ENCODE peak calls at places on chromosomes 12 and 14, in five cellular contexts. S, G, R, M and C are unnamed samples.

GRCh38 chr12:70606001-70606400 is 31.2 kb downstream of the PTPRB start:
- DNase-seq in R (no peak), G (no peak), M (no peak), S (no peak), C (no peak)

GRCh38 chr14:82345149-82345548 is 811.5 kb upstream of the SEL1L start:
- DNase-seq in G (no peak), S (no peak), M (no peak), R (no peak), C (no peak)

GRCh38 chr12:52042706-52043385 is 8.4 kb upstream of the NR4A1 start:
- DNase-seq in M (peak), R (no peak), S (no peak), G (no peak), C (no peak)

GRCh38 chr14:76152333-76152681 is 585 bp downstream of the GPATCH2L start:
- DNase-seq in S (peak), M (peak), R (peak), G (peak), C (no peak)

GRCh38 chr12:122949405-122949804 is 16.9 kb downstream of the ABCB9 start:
- DNase-seq in S (no peak), R (no peak), M (no peak), G (no peak), C (no peak)

GRCh38 chr12:84874125-84874824 is 38.3 kb downstream of the SLC6A15 start:
- DNase-seq in S (no peak), M (peak), G (no peak), R (no peak), C (no peak)

GRCh38 chr12:51921017-51921725 is 13.9 kb downstream of the ACVRL1 start:
- DNase-seq in R (no peak), S (peak), M (no peak), G (no peak), C (no peak)

GRCh38 chr12:108629824-108630476 is 3.7 kb downstream of the SELPLG start:
- DNase-seq in M (peak), S (no peak), R (no peak), G (no peak), C (no peak)

GRCh38 chr14:47442206-47442605 is 233.2 kb downstream of the MDGA2 start:
- DNase-seq in M (peak), R (no peak), G (no peak), S (peak), C (peak)

GRCh38 chr14:71733210-71733883 is 198.9 kb upstream of the RGS6 start:
- DNase-seq in M (no peak), S (no peak), G (no peak), R (no peak), C (no peak)

GRCh38 chr14:91417983-91418386 is 365 bp upstream of the CCDC88C start:
- DNase-seq in M (no peak), S (peak), G (peak), R (no peak), C (peak)

GRCh38 chr14:23079716-23080115 is 15.2 kb downstream of the ACIN1 start:
- DNase-seq in G (no peak), M (no peak), R (no peak), S (no peak), C (no peak)

GRCh38 chr12:34291426-34291901 is 269.2 kb downstream of the ALG10 start:
- DNase-seq in M (no peak), R (no peak), G (peak), S (no peak), C (no peak)

GRCh38 chr12:121578230-121579189 is 2.3 kb downstream of the KDM2B start:
- DNase-seq in G (peak), R (peak), S (no peak), M (no peak), C (no peak)

GRCh38 chr12:117034249-117034648 is 65.0 kb downstream of the TESC start:
- DNase-seq in G (no peak), R (no peak), M (no peak), S (no peak), C (no peak)

GRCh38 chr12:129331356-129332085 is 478.2 kb downstream of the GLT1D1 start:
- DNase-seq in M (no peak), R (no peak), G (no peak), S (no peak), C (no peak)

GRCh38 chr12:32885831-32886230 is 10.7 kb downstream of the PKP2 start:
- DNase-seq in R (no peak), S (no peak), M (no peak), G (no peak), C (no peak)

GRCh38 chr12:104846056-104846762 is 111.9 kb downstream of the SLC41A2 start:
- DNase-seq in G (no peak), R (no peak), S (no peak), M (no peak), C (no peak)

GRCh38 chr14:50864237-50864636 is 7.6 kb upstream of the ABHD12B start:
- DNase-seq in M (no peak), G (no peak), R (no peak), S (no peak), C (no peak)
- TF ChIP-seq CTCF in M (no peak), G (no peak), R (no peak), S (no peak), C (no peak)

DNA sequence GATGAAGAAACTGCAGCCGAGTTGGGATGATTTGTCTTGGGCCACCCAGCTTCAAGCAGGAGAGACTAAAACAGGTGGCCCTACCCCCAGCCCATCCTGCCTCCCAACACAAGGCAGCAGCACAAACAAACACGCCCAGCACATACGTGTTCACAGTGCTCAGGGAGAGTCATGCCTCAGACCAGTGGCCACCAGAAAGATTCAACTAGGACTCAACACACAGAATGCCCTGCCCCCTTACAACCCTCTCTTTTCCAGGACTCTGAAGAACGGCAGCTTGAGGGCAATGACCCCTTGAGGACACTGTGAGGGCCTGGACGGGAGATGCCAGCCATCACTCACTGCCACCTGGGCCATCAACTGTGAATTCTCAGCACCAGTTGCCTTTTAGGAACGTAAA is 75.0 kb downstream of the NT5DC3 start:
- DNase-seq in R (no peak), M (no peak), G (no peak), S (no peak), C (no peak)
- TF ChIP-seq CTCF in R (no peak), M (no peak), G (no peak), S (no peak), C (no peak)

GRCh38 chr12:53299454-53300180 is at the start of gene MYG1:
- DNase-seq in M (peak), S (peak), R (peak), G (peak), C (peak)
- TF ChIP-seq CTCF in M (no peak), S (peak), R (peak), G (peak), C (peak)

GRCh38 chr14:96698846-96699543 is 98.2 kb upstream of the VRK1 start:
- DNase-seq in R (no peak), M (no peak), G (no peak), S (no peak), C (no peak)
- TF ChIP-seq CTCF in R (no peak), M (no peak), G (no peak), S (no peak), C (no peak)

GRCh38 chr12:76611533-76611932 is 52.0 kb upstream of the OSBPL8 start:
- DNase-seq in S (no peak), R (no peak), M (peak), G (no peak), C (no peak)

GRCh38 chr12:76618031-76618430 is 58.5 kb upstream of the OSBPL8 start:
- DNase-seq in R (no peak), M (no peak), S (no peak), G (no peak), C (no peak)

DNA sequence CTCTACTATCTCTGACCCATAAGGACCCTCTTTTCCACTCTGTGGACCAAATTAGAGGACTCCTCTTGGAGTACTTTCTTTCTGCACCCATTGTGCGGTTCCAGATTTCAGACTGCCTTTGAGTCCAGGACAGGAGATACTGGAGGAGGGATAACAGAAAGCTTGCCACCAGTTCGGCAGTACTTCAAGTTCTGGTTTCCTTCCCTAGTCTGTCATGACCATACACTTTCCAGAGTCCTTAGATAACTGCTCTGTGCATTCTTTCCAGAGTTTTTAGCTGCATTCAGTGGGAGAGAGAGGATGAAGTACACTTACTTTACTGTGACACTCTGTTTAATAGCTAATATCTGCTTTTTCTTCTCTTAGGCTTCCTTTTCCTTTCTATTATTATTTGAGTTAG is 54.8 kb upstream of the OSBPL8 start:
- DNase-seq in M (no peak), S (no peak), G (no peak), R (no peak), C (no peak)
- TF ChIP-seq CTCF in M (no peak), S (no peak), G (no peak), R (no peak), C (no peak)

DNA sequence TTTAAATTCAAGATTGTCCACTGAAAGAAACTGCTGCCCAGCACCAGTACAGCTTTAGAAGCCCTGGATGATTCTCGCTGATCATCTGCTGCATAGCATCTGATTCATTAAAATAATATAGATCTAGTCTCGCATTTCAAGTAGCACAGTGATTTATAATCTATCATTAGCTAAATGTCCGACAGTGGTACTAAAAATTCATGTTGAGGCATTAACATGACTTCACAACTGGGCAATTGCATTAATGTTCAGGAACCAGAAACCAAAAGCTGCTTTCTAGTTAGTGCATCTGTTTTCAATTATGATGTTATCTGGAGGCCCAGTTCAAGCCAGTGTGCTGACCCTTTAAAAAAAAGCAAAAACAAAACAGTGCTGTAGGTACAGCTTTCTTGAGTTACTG is 1987.2 kb upstream of the SEL1L start:
- DNase-seq in R (no peak), S (peak), M (no peak), G (no peak), C (no peak)
- TF ChIP-seq CTCF in R (no peak), S (no peak), M (no peak), G (no peak), C (no peak)

GRCh38 chr14:80862983-80863382 is 78.6 kb downstream of the CEP128 start:
- DNase-seq in R (no peak), G (no peak), M (no peak), S (no peak), C (no peak)
- TF ChIP-seq CTCF in R (peak), G (no peak), M (peak), S (peak), C (no peak)

GRCh38 chr12:45263587-45263986 is 47.7 kb downstream of the ANO6 start:
- DNase-seq in R (no peak), G (no peak), M (no peak), S (no peak), C (no peak)

GRCh38 chr12:45269407-45269741 is 53.5 kb downstream of the ANO6 start:
- DNase-seq in R (no peak), S (no peak), G (no peak), M (no peak), C (no peak)

GRCh38 chr12:45273717-45274271 is 57.9 kb downstream of the ANO6 start:
- DNase-seq in G (no peak), M (peak), R (no peak), S (no peak), C (no peak)

DNA sequence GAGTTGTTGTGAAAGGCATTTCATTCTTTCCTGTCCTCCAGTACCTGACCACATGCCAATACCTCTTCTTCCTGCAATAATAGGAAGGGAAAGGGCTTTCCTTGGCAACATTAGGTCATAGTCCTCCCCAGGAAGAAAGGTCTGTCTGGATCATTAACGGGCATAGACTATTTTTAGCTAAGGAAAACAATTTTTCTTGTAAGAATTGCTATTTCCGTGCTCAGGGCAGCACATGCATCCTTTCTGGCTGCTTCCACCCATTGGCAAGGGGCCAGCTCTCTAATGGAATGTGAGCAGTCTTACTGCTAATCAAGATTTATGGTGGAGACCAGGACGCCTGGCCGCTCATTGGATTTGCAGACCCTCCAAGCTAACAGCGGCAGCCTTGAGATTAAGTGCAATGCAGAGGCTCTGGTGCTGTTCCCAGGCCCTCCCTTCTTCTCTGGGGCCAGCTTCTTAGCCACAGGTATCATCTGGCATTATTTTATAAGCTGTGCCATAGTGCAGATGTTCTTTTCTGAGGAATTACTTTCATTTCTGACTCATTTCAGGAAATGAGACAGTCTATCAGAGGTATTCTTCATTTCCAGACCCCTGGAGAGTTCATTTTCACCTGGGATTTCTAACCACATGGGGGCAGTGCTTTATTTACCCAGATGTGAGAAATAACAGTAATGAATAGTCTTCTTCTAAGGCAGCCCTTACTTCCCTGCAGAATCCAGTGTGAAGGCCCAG is 52.9 kb downstream of the ANO6 start:
- DNase-seq in G (peak), M (peak), S (peak), R (no peak), C (no peak)
- TF ChIP-seq CTCF in G (no peak), M (peak), S (peak), R (peak), C (peak)